ENCODE peak calls at places on chromosome 1, in nine cellular contexts. One of them, this sample, is unnamed.

GRCh38 chr1:166233750-166234366 is 67.1 kb upstream of the FAM78B start:
- DNase-seq in mammary epithelial cell: no peak
- DNase-seq in mucosa of descending colon: no peak
- DNase-seq in lower lobe of right lung: peak; percentile 17
- DNase-seq in prostate gland: no peak
- DNase-seq in sigmoid colon: peak; percentile 43
- DNase-seq in fibroblast of lung: no peak
- DNase-seq in effector memory CD4-positive, alpha-beta T cell: no peak
- DNase-seq in heart right ventricle: no peak
- DNase-seq in this sample: no peak

GRCh38 chr1:13893456-13893855 is 193.5 kb downstream of the PRDM2 start:
- DNase-seq in prostate gland: no peak
- DNase-seq in effector memory CD4-positive, alpha-beta T cell: no peak
- DNase-seq in sigmoid colon: no peak
- DNase-seq in fibroblast of lung: no peak
- DNase-seq in lower lobe of right lung: no peak
- DNase-seq in mammary epithelial cell: no peak
- DNase-seq in heart right ventricle: no peak
- DNase-seq in mucosa of descending colon: peak; percentile 48
- DNase-seq in this sample: peak; percentile 47

GRCh38 chr1:24108334-24109165 is 3.4 kb downstream of the MYOM3 start:
- DNase-seq in mucosa of descending colon: peak; percentile 61
- DNase-seq in effector memory CD4-positive, alpha-beta T cell: no peak
- DNase-seq in heart right ventricle: no peak
- DNase-seq in sigmoid colon: no peak
- DNase-seq in fibroblast of lung: peak; percentile 93
- DNase-seq in prostate gland: no peak
- DNase-seq in lower lobe of right lung: peak; percentile 25
- DNase-seq in mammary epithelial cell: peak; percentile 96
- DNase-seq in this sample: peak; percentile 79

GRCh38 chr1:30605441-30605920 is 117.9 kb downstream of the MATN1 start:
- DNase-seq in mammary epithelial cell: no peak
- DNase-seq in effector memory CD4-positive, alpha-beta T cell: no peak
- DNase-seq in lower lobe of right lung: no peak
- DNase-seq in sigmoid colon: no peak
- DNase-seq in prostate gland: no peak
- DNase-seq in heart right ventricle: no peak
- DNase-seq in mucosa of descending colon: no peak
- DNase-seq in fibroblast of lung: no peak
- DNase-seq in this sample: no peak

GRCh38 chr1:233647083-233647482 is 33.2 kb downstream of the KCNK1 start:
- DNase-seq in effector memory CD4-positive, alpha-beta T cell: no peak
- DNase-seq in lower lobe of right lung: no peak
- DNase-seq in heart right ventricle: no peak
- DNase-seq in mucosa of descending colon: no peak
- DNase-seq in mammary epithelial cell: no peak
- DNase-seq in sigmoid colon: no peak
- DNase-seq in prostate gland: no peak
- DNase-seq in fibroblast of lung: peak; percentile 33
- DNase-seq in this sample: no peak

GRCh38 chr1:91754348-91754747 is 131.6 kb downstream of the TGFBR3 start:
- DNase-seq in lower lobe of right lung: no peak
- DNase-seq in fibroblast of lung: peak; percentile 73
- DNase-seq in prostate gland: no peak
- DNase-seq in mucosa of descending colon: no peak
- DNase-seq in sigmoid colon: peak; percentile 21
- DNase-seq in effector memory CD4-positive, alpha-beta T cell: no peak
- DNase-seq in mammary epithelial cell: peak; percentile 59
- DNase-seq in heart right ventricle: no peak
- DNase-seq in this sample: no peak

GRCh38 chr1:167987174-167987573 is 50.3 kb upstream of the MPC2 start:
- DNase-seq in mammary epithelial cell: peak; percentile 59
- DNase-seq in prostate gland: no peak
- DNase-seq in effector memory CD4-positive, alpha-beta T cell: no peak
- DNase-seq in mucosa of descending colon: no peak
- DNase-seq in heart right ventricle: no peak
- DNase-seq in sigmoid colon: no peak
- DNase-seq in lower lobe of right lung: no peak
- DNase-seq in fibroblast of lung: peak; percentile 47
- DNase-seq in this sample: no peak

GRCh38 chr1:65235867-65236805 is 73.2 kb upstream of the DNAJC6 start:
- DNase-seq in heart right ventricle: no peak
- DNase-seq in sigmoid colon: no peak
- DNase-seq in lower lobe of right lung: no peak
- DNase-seq in fibroblast of lung: peak; percentile 19
- DNase-seq in effector memory CD4-positive, alpha-beta T cell: no peak
- DNase-seq in prostate gland: no peak
- DNase-seq in mammary epithelial cell: peak; percentile 33
- DNase-seq in mucosa of descending colon: no peak
- DNase-seq in this sample: peak; percentile 56

GRCh38 chr1:247487057-247487456 is 29.2 kb upstream of the OR2B11 start:
- DNase-seq in mucosa of descending colon: no peak
- DNase-seq in sigmoid colon: no peak
- DNase-seq in heart right ventricle: no peak
- DNase-seq in lower lobe of right lung: no peak
- DNase-seq in mammary epithelial cell: peak; percentile 35
- DNase-seq in effector memory CD4-positive, alpha-beta T cell: peak; percentile 14
- DNase-seq in prostate gland: peak; percentile 13
- DNase-seq in fibroblast of lung: no peak
- DNase-seq in this sample: peak; percentile 47

GRCh38 chr1:235867903-235868469 is 1.3 kb upstream of the LYST start:
- DNase-seq in heart right ventricle: no peak
- DNase-seq in fibroblast of lung: no peak
- DNase-seq in lower lobe of right lung: no peak
- DNase-seq in mammary epithelial cell: no peak
- DNase-seq in prostate gland: no peak
- DNase-seq in sigmoid colon: no peak
- DNase-seq in mucosa of descending colon: no peak
- DNase-seq in effector memory CD4-positive, alpha-beta T cell: peak; percentile 55
- DNase-seq in this sample: no peak

GRCh38 chr1:207993477-207994445 is 82.8 kb upstream of the CD34 start:
- DNase-seq in sigmoid colon: no peak
- DNase-seq in heart right ventricle: no peak
- DNase-seq in mammary epithelial cell: no peak
- DNase-seq in fibroblast of lung: no peak
- DNase-seq in lower lobe of right lung: no peak
- DNase-seq in effector memory CD4-positive, alpha-beta T cell: no peak
- DNase-seq in prostate gland: no peak
- DNase-seq in mucosa of descending colon: no peak
- DNase-seq in this sample: peak; percentile 16

GRCh38 chr1:85091647-85092295 is 43.5 kb upstream of the MCOLN3 start:
- DNase-seq in lower lobe of right lung: no peak
- DNase-seq in mucosa of descending colon: no peak
- DNase-seq in fibroblast of lung: no peak
- DNase-seq in heart right ventricle: no peak
- DNase-seq in prostate gland: no peak
- DNase-seq in mammary epithelial cell: peak; percentile 73
- DNase-seq in sigmoid colon: no peak
- DNase-seq in effector memory CD4-positive, alpha-beta T cell: no peak
- DNase-seq in this sample: no peak

GRCh38 chr1:164609084-164609483 is 50.1 kb downstream of the PBX1 start:
- DNase-seq in effector memory CD4-positive, alpha-beta T cell: no peak
- DNase-seq in mucosa of descending colon: no peak
- DNase-seq in lower lobe of right lung: no peak
- DNase-seq in fibroblast of lung: no peak
- DNase-seq in heart right ventricle: no peak
- DNase-seq in sigmoid colon: no peak
- DNase-seq in mammary epithelial cell: no peak
- DNase-seq in prostate gland: no peak
- DNase-seq in this sample: no peak

GRCh38 chr1:164610528-164611222 is 51.7 kb downstream of the PBX1 start:
- DNase-seq in prostate gland: no peak
- DNase-seq in sigmoid colon: no peak
- DNase-seq in mucosa of descending colon: no peak
- DNase-seq in effector memory CD4-positive, alpha-beta T cell: no peak
- DNase-seq in mammary epithelial cell: no peak
- DNase-seq in lower lobe of right lung: no peak
- DNase-seq in heart right ventricle: peak; percentile 33
- DNase-seq in fibroblast of lung: no peak
- DNase-seq in this sample: no peak

GRCh38 chr1:164614316-164614715 is 55.3 kb downstream of the PBX1 start:
- DNase-seq in prostate gland: no peak
- DNase-seq in effector memory CD4-positive, alpha-beta T cell: no peak
- DNase-seq in fibroblast of lung: no peak
- DNase-seq in mammary epithelial cell: no peak
- DNase-seq in heart right ventricle: no peak
- DNase-seq in mucosa of descending colon: no peak
- DNase-seq in lower lobe of right lung: no peak
- DNase-seq in sigmoid colon: no peak
- DNase-seq in this sample: no peak

GRCh38 chr1:164613176-164613575 is 54.2 kb downstream of the PBX1 start:
- DNase-seq in mammary epithelial cell: peak; percentile 84
- DNase-seq in prostate gland: peak; percentile 59
- DNase-seq in fibroblast of lung: peak; percentile 66
- DNase-seq in heart right ventricle: no peak
- DNase-seq in lower lobe of right lung: no peak
- DNase-seq in mucosa of descending colon: no peak
- DNase-seq in sigmoid colon: no peak
- DNase-seq in effector memory CD4-positive, alpha-beta T cell: no peak
- DNase-seq in this sample: peak; percentile 93

GRCh38 chr1:164611754-164612642 is 53.0 kb downstream of the PBX1 start:
- DNase-seq in mammary epithelial cell: peak; percentile 92
- DNase-seq in effector memory CD4-positive, alpha-beta T cell: no peak
- DNase-seq in mucosa of descending colon: peak; percentile 56
- DNase-seq in prostate gland: peak; percentile 86
- DNase-seq in sigmoid colon: no peak
- DNase-seq in lower lobe of right lung: no peak
- DNase-seq in heart right ventricle: no peak
- DNase-seq in fibroblast of lung: peak; percentile 95
- DNase-seq in this sample: peak; percentile 70
- H3K4me3 ChIP-seq in mammary epithelial cell: no peak overlapping the region
- H3K4me3 ChIP-seq in effector memory CD4-positive, alpha-beta T cell: no peak overlapping the region
- H3K4me3 ChIP-seq in mucosa of descending colon: no peak overlapping the region
- H3K4me3 ChIP-seq in prostate gland: no peak overlapping the region
- H3K4me3 ChIP-seq in sigmoid colon: no peak overlapping the region
- H3K4me3 ChIP-seq in lower lobe of right lung: no peak overlapping the region
- H3K4me3 ChIP-seq in heart right ventricle: no peak overlapping the region
- H3K4me3 ChIP-seq in fibroblast of lung: no peak overlapping the region
- H3K4me3 ChIP-seq in this sample: peak overlapping the region; percentile 13

GRCh38 chr1:36818771-36819170 is 215.5 kb downstream of the GRIK3 start:
- DNase-seq in mammary epithelial cell: no peak
- DNase-seq in mucosa of descending colon: no peak
- DNase-seq in sigmoid colon: no peak
- DNase-seq in prostate gland: no peak
- DNase-seq in heart right ventricle: no peak
- DNase-seq in lower lobe of right lung: no peak
- DNase-seq in fibroblast of lung: no peak
- DNase-seq in effector memory CD4-positive, alpha-beta T cell: no peak
- DNase-seq in this sample: no peak

GRCh38 chr1:36821386-36821785 is 212.9 kb downstream of the GRIK3 start:
- DNase-seq in fibroblast of lung: no peak
- DNase-seq in mammary epithelial cell: no peak
- DNase-seq in prostate gland: no peak
- DNase-seq in sigmoid colon: no peak
- DNase-seq in effector memory CD4-positive, alpha-beta T cell: no peak
- DNase-seq in lower lobe of right lung: no peak
- DNase-seq in mucosa of descending colon: no peak
- DNase-seq in heart right ventricle: no peak
- DNase-seq in this sample: no peak

GRCh38 chr1:36814774-36815173 is 219.5 kb downstream of the GRIK3 start:
- DNase-seq in effector memory CD4-positive, alpha-beta T cell: no peak
- DNase-seq in sigmoid colon: no peak
- DNase-seq in prostate gland: no peak
- DNase-seq in heart right ventricle: no peak
- DNase-seq in mucosa of descending colon: no peak
- DNase-seq in fibroblast of lung: no peak
- DNase-seq in mammary epithelial cell: no peak
- DNase-seq in lower lobe of right lung: no peak
- DNase-seq in this sample: no peak

DNA sequence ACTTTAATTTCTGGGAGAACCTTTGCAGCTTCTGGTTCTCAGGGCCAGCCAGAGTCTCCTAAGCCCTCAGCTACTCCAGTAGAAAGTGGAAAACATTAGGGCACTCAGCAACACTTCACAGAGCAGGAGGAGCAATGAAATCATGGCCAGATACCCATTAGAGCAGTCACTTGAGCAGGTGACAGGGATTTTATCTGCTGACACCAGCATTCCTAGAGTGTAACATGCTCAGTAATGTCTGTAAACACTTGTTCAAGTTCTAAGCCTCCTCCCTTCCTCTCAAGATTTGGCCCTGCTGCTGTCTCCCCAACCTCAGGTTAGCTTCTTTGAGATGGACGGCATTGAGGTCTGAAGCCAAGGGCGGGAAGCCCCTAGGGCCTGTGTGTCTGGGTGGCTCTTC is 218.0 kb downstream of the GRIK3 start:
- DNase-seq in sigmoid colon: no peak
- DNase-seq in lower lobe of right lung: no peak
- DNase-seq in fibroblast of lung: no peak
- DNase-seq in prostate gland: no peak
- DNase-seq in effector memory CD4-positive, alpha-beta T cell: no peak
- DNase-seq in mucosa of descending colon: no peak
- DNase-seq in mammary epithelial cell: no peak
- DNase-seq in heart right ventricle: no peak
- DNase-seq in this sample: no peak
- H3K36me3 ChIP-seq in sigmoid colon: no peaks in the 10 kb centered on the region
- H3K36me3 ChIP-seq in lower lobe of right lung: no peaks in the 10 kb centered on the region
- H3K36me3 ChIP-seq in fibroblast of lung: no peaks in the 10 kb centered on the region
- H3K36me3 ChIP-seq in prostate gland: no peaks in the 10 kb centered on the region
- H3K36me3 ChIP-seq in effector memory CD4-positive, alpha-beta T cell: no peaks in the 10 kb centered on the region
- H3K36me3 ChIP-seq in mucosa of descending colon: no peaks in the 10 kb centered on the region
- H3K36me3 ChIP-seq in mammary epithelial cell: no peaks in the 10 kb centered on the region
- H3K36me3 ChIP-seq in heart right ventricle: no peaks in the 10 kb centered on the region
- H3K36me3 ChIP-seq in this sample: no peaks in the 10 kb centered on the region

GRCh38 chr1:3350441-3351261 is 103.8 kb upstream of the ARHGEF16 start:
- DNase-seq in sigmoid colon: peak; percentile 81
- DNase-seq in mucosa of descending colon: no peak
- DNase-seq in prostate gland: no peak
- DNase-seq in mammary epithelial cell: no peak
- DNase-seq in lower lobe of right lung: no peak
- DNase-seq in fibroblast of lung: no peak
- DNase-seq in effector memory CD4-positive, alpha-beta T cell: no peak
- DNase-seq in heart right ventricle: peak; percentile 75
- DNase-seq in this sample: no peak
- H3K4me1 ChIP-seq in sigmoid colon: no peaks in the 10 kb centered on the region
- H3K4me1 ChIP-seq in mucosa of descending colon: peaks cover 15% of the 10 kb centered on the region
- H3K4me1 ChIP-seq in prostate gland: peaks cover 11% of the 10 kb centered on the region
- H3K4me1 ChIP-seq in mammary epithelial cell: no peaks in the 10 kb centered on the region
- H3K4me1 ChIP-seq in lower lobe of right lung: no peaks in the 10 kb centered on the region
- H3K4me1 ChIP-seq in fibroblast of lung: no peaks in the 10 kb centered on the region
- H3K4me1 ChIP-seq in effector memory CD4-positive, alpha-beta T cell: no peaks in the 10 kb centered on the region
- H3K4me1 ChIP-seq in heart right ventricle: peaks cover 69% of the 10 kb centered on the region
- H3K4me1 ChIP-seq in this sample: peaks cover 15% of the 10 kb centered on the region

DNA sequence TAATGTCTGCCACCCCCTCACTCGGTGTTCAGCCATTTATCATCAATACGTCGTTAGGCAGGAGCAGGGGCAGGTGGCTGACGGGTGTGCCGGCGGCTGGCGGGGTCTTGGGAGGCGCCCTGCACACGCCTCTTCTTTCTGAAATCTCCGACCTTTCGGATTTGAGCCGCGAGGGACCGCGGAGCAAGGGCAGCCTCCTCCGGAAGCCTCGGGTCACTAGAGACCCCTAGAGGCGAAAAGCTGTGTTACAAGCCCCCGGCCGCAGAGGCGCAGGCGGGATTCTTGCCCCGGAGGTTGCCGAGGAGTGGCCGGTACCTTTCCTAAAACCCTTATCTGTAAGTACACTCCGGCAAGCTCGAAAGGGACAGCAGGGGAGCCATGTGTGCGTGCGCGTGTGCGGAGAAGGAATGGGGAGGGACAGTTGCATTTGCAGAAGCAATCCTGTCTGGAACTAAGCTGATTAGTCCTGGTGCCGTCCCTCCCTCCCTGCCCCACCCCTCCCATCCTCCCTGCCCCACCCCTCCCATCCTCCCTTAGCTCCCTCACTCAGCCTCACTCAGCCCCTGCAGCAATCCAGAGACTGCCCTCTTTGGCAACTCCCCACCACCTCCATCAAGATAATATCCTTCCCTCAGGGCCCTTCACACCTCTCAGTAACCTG is 11.0 kb downstream of the BRINP2 start:
- DNase-seq in mucosa of descending colon: peak; percentile 58
- DNase-seq in mammary epithelial cell: peak; percentile 34
- DNase-seq in prostate gland: peak; percentile 6
- DNase-seq in sigmoid colon: peak; percentile 65
- DNase-seq in lower lobe of right lung: peak; percentile 54
- DNase-seq in fibroblast of lung: peak; percentile 29
- DNase-seq in effector memory CD4-positive, alpha-beta T cell: no peak
- DNase-seq in heart right ventricle: peak; percentile 52
- DNase-seq in this sample: peak; percentile 27
- H3K4me3 ChIP-seq in mucosa of descending colon: no peak overlapping the region
- H3K4me3 ChIP-seq in mammary epithelial cell: peak overlapping the region; percentile 31
- H3K4me3 ChIP-seq in prostate gland: no peak overlapping the region
- H3K4me3 ChIP-seq in sigmoid colon: peak overlapping the region; percentile 16
- H3K4me3 ChIP-seq in lower lobe of right lung: peak overlapping the region; percentile 15
- H3K4me3 ChIP-seq in fibroblast of lung: peak overlapping the region; percentile 50
- H3K4me3 ChIP-seq in effector memory CD4-positive, alpha-beta T cell: no peak overlapping the region
- H3K4me3 ChIP-seq in heart right ventricle: peak overlapping the region; percentile 15
- H3K4me3 ChIP-seq in this sample: no peak overlapping the region